ENCODE peak calls at places on chromosomes 7 and 10, in seven cellular contexts. One of them, this sample, is unnamed.
A peak's percentile ranks its signal among the peaks of the same experiment; 100 is the strongest.

GRCh38 chr10:43386549-43386948 is 15.1 kb downstream of the FXYD4 start:
- DNase-seq in omental fat pad: no peak
- DNase-seq in heart right ventricle: no peak
- DNase-seq in CD8-positive, alpha-beta T cell: no peak
- DNase-seq in AG09309: no peak
- DNase-seq in fibroblast of mammary gland: no peak
- DNase-seq in cardiac muscle cell: no peak
- DNase-seq in this sample: no peak

GRCh38 chr7:90723866-90724265 is 127.7 kb downstream of the CDK14 start:
- DNase-seq in AG09309: no peak
- DNase-seq in omental fat pad: no peak
- DNase-seq in CD8-positive, alpha-beta T cell: no peak
- DNase-seq in fibroblast of mammary gland: no peak
- DNase-seq in heart right ventricle: no peak
- DNase-seq in cardiac muscle cell: no peak
- DNase-seq in this sample: no peak

GRCh38 chr7:10473569-10473968 is 500.1 kb upstream of the PHF14 start:
- DNase-seq in omental fat pad: no peak
- DNase-seq in AG09309: no peak
- DNase-seq in heart right ventricle: no peak
- DNase-seq in CD8-positive, alpha-beta T cell: no peak
- DNase-seq in fibroblast of mammary gland: no peak
- DNase-seq in cardiac muscle cell: no peak
- DNase-seq in this sample: no peak

GRCh38 chr10:79247373-79248137 is 99.7 kb upstream of the PPIF start:
- DNase-seq in omental fat pad: no peak
- DNase-seq in cardiac muscle cell: no peak
- DNase-seq in fibroblast of mammary gland: no peak
- DNase-seq in CD8-positive, alpha-beta T cell: no peak
- DNase-seq in AG09309: no peak
- DNase-seq in heart right ventricle: no peak
- DNase-seq in this sample: no peak

GRCh38 chr7:135748770-135749169 is at the start of gene FAM180A:
- DNase-seq in AG09309: peak; percentile 69
- DNase-seq in CD8-positive, alpha-beta T cell: no peak
- DNase-seq in heart right ventricle: peak; percentile 63
- DNase-seq in fibroblast of mammary gland: peak; percentile 94
- DNase-seq in omental fat pad: no peak
- DNase-seq in cardiac muscle cell: peak; percentile 91
- DNase-seq in this sample: no peak

GRCh38 chr7:91264924-91265681 is 870 bp downstream of the FZD1 start:
- DNase-seq in omental fat pad: no peak
- DNase-seq in fibroblast of mammary gland: peak; percentile 67
- DNase-seq in heart right ventricle: peak; percentile 19
- DNase-seq in AG09309: no peak
- DNase-seq in CD8-positive, alpha-beta T cell: no peak
- DNase-seq in cardiac muscle cell: peak; percentile 81
- DNase-seq in this sample: no peak

GRCh38 chr10:129853236-129853946 is 110.7 kb downstream of the EBF3 start:
- DNase-seq in heart right ventricle: no peak
- DNase-seq in cardiac muscle cell: peak; percentile 38
- DNase-seq in AG09309: no peak
- DNase-seq in CD8-positive, alpha-beta T cell: no peak
- DNase-seq in omental fat pad: no peak
- DNase-seq in fibroblast of mammary gland: peak; percentile 11
- DNase-seq in this sample: no peak

GRCh38 chr10:348456-348855 is 213.2 kb downstream of the ZMYND11 start:
- DNase-seq in heart right ventricle: no peak
- DNase-seq in fibroblast of mammary gland: no peak
- DNase-seq in AG09309: no peak
- DNase-seq in CD8-positive, alpha-beta T cell: no peak
- DNase-seq in cardiac muscle cell: no peak
- DNase-seq in omental fat pad: no peak
- DNase-seq in this sample: no peak

GRCh38 chr10:43852644-43853214 is 204.0 kb upstream of the ZNF32 start:
- DNase-seq in cardiac muscle cell: no peak
- DNase-seq in CD8-positive, alpha-beta T cell: no peak
- DNase-seq in AG09309: no peak
- DNase-seq in heart right ventricle: no peak
- DNase-seq in fibroblast of mammary gland: no peak
- DNase-seq in omental fat pad: no peak
- DNase-seq in this sample: no peak

GRCh38 chr10:60110739-60111138 is 204.4 kb upstream of the CCDC6 start:
- DNase-seq in AG09309: no peak
- DNase-seq in heart right ventricle: no peak
- DNase-seq in omental fat pad: no peak
- DNase-seq in cardiac muscle cell: no peak
- DNase-seq in CD8-positive, alpha-beta T cell: no peak
- DNase-seq in fibroblast of mammary gland: no peak
- DNase-seq in this sample: no peak

GRCh38 chr10:60114765-60115586 is 208.6 kb upstream of the CCDC6 start:
- DNase-seq in CD8-positive, alpha-beta T cell: no peak
- DNase-seq in heart right ventricle: no peak
- DNase-seq in AG09309: peak; percentile 43
- DNase-seq in fibroblast of mammary gland: peak; percentile 82
- DNase-seq in cardiac muscle cell: peak; percentile 91
- DNase-seq in omental fat pad: no peak
- DNase-seq in this sample: no peak
- TF ChIP-seq CTCF in CD8-positive, alpha-beta T cell: no peak
- TF ChIP-seq CTCF in heart right ventricle: peak; percentile 57
- TF ChIP-seq CTCF in AG09309: peak; percentile 66
- TF ChIP-seq CTCF in fibroblast of mammary gland: peak; percentile 71
- TF ChIP-seq CTCF in cardiac muscle cell: peak; percentile 68
- TF ChIP-seq CTCF in omental fat pad: no peak
- TF ChIP-seq CTCF in this sample: peak; percentile 57

GRCh38 chr7:99386584-99387238 is 12.2 kb downstream of the ARPC1B start:
- DNase-seq in omental fat pad: no peak
- DNase-seq in AG09309: no peak
- DNase-seq in heart right ventricle: no peak
- DNase-seq in CD8-positive, alpha-beta T cell: no peak
- DNase-seq in cardiac muscle cell: peak; percentile 59
- DNase-seq in fibroblast of mammary gland: peak; percentile 66
- DNase-seq in this sample: no peak
- TF ChIP-seq CTCF in omental fat pad: no peak
- TF ChIP-seq CTCF in AG09309: peak; percentile 34
- TF ChIP-seq CTCF in heart right ventricle: peak; percentile 49
- TF ChIP-seq CTCF in CD8-positive, alpha-beta T cell: peak; percentile 27
- TF ChIP-seq CTCF in cardiac muscle cell: peak; percentile 22
- TF ChIP-seq CTCF in fibroblast of mammary gland: peak; percentile 42
- TF ChIP-seq CTCF in this sample: peak; percentile 26

DNA sequence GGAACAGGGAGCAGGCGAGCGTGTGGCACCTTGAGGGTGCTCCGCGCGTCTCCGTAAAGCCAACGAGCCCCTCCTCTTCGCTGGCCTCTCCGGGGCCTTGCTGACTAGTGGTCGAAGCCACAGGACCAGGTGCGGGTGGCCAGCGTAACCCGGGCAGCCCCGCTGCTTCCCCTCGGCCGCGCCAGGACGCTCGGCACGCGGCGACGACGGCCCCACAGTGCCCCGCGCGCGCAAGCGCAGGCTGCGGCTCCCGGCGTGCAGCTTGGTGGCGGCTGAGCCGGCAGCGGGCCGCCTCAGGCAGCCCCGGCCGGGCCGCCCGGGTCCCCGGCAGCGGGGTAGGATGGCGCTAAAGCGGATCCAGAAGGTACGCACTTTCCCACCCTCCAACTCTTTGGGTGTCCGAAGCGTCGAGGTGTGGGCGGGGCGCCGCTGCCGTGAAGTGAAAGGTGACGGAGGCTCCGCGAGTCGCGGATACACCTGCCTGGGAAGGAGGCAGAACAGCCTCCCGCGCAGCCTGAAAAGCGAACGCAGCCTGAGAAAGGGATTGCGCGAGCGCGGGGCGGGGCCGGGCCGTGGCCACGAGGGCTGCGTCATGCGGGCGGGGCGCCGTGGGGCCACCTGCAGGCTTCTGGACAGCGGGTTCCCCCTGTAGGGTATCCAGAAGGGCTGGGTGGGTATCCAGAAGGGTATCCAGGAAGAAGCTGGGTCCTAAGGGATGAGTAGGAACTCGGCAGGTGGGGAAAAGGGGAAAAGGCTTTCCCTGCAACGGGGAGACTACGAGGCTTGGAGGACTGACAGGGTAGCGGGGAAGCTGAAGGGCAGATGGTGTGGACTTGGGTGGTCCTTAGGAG is at the start of gene UBE2D4:
- DNase-seq in CD8-positive, alpha-beta T cell: peak; percentile 71
- DNase-seq in AG09309: no peak
- DNase-seq in heart right ventricle: peak; percentile 81
- DNase-seq in cardiac muscle cell: peak; percentile 70
- DNase-seq in fibroblast of mammary gland: peak; percentile 58
- DNase-seq in omental fat pad: peak; percentile 72
- DNase-seq in this sample: peak; percentile 63
- TF ChIP-seq CTCF in CD8-positive, alpha-beta T cell: no peak
- TF ChIP-seq CTCF in AG09309: no peak
- TF ChIP-seq CTCF in heart right ventricle: peak; percentile 7
- TF ChIP-seq CTCF in cardiac muscle cell: peak; percentile 17
- TF ChIP-seq CTCF in fibroblast of mammary gland: no peak
- TF ChIP-seq CTCF in omental fat pad: no peak
- TF ChIP-seq CTCF in this sample: no peak

GRCh38 chr10:113614304-113614703 is 49.5 kb downstream of the NRAP start:
- DNase-seq in CD8-positive, alpha-beta T cell: no peak
- DNase-seq in fibroblast of mammary gland: no peak
- DNase-seq in omental fat pad: no peak
- DNase-seq in heart right ventricle: no peak
- DNase-seq in cardiac muscle cell: no peak
- DNase-seq in AG09309: no peak
- DNase-seq in this sample: no peak

GRCh38 chr10:113617086-113617485 is 46.8 kb downstream of the NRAP start:
- DNase-seq in omental fat pad: no peak
- DNase-seq in fibroblast of mammary gland: no peak
- DNase-seq in heart right ventricle: no peak
- DNase-seq in AG09309: no peak
- DNase-seq in CD8-positive, alpha-beta T cell: no peak
- DNase-seq in cardiac muscle cell: no peak
- DNase-seq in this sample: no peak

GRCh38 chr10:113618338-113618737 is 45.5 kb downstream of the NRAP start:
- DNase-seq in heart right ventricle: no peak
- DNase-seq in CD8-positive, alpha-beta T cell: no peak
- DNase-seq in cardiac muscle cell: no peak
- DNase-seq in AG09309: no peak
- DNase-seq in fibroblast of mammary gland: no peak
- DNase-seq in omental fat pad: no peak
- DNase-seq in this sample: no peak

GRCh38 chr10:113619401-113619800 is 44.4 kb downstream of the NRAP start:
- DNase-seq in cardiac muscle cell: no peak
- DNase-seq in AG09309: no peak
- DNase-seq in omental fat pad: no peak
- DNase-seq in CD8-positive, alpha-beta T cell: no peak
- DNase-seq in heart right ventricle: no peak
- DNase-seq in fibroblast of mammary gland: no peak
- DNase-seq in this sample: no peak

DNA sequence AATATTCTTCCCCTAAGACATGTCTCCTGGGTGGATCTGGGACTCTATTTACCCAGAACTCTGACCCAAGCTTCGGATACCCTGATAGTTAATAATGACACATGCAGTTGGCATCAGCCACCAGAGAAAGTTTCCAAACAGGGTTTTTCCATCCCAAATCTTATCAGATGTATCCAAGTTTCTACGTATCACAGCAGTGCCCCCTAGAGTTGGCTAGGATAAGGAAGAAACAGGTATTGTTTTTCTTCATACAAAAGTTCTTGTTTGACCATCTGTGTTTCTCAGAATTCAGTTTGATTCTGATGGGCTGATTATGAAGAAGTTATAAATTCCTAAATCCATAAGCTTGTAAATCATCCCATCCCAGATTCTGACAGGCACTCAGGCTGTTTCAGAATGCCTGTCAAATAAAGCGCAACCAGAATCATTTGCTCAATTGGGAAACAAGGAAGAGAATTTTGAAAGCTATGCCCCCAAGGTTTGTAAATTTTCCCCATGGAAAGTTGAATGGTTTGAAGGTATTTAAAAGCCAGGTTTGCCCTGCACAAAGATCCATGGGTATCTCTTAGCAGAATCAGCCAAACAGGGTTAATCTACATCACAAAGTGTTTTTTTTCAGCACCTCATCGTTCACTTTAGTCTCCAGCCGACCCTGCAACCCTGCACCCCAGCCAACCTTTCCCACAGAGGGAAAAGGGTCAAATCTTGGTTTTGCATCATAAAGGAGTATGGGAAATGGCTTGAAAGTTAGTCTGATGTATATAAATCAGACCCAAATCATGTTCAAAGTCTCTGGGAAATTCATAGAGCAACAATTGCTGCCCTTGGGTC is 47.4 kb downstream of the NRAP start:
- DNase-seq in fibroblast of mammary gland: peak; percentile 24
- DNase-seq in cardiac muscle cell: no peak
- DNase-seq in heart right ventricle: no peak
- DNase-seq in omental fat pad: no peak
- DNase-seq in CD8-positive, alpha-beta T cell: no peak
- DNase-seq in AG09309: no peak
- DNase-seq in this sample: no peak
- TF ChIP-seq CTCF in fibroblast of mammary gland: peak; percentile 60
- TF ChIP-seq CTCF in cardiac muscle cell: peak; percentile 32
- TF ChIP-seq CTCF in heart right ventricle: peak; percentile 33
- TF ChIP-seq CTCF in omental fat pad: no peak
- TF ChIP-seq CTCF in CD8-positive, alpha-beta T cell: no peak
- TF ChIP-seq CTCF in AG09309: peak; percentile 37
- TF ChIP-seq CTCF in this sample: peak; percentile 32

GRCh38 chr10:96322275-96322674 is 18.0 kb downstream of the DNTT start:
- DNase-seq in CD8-positive, alpha-beta T cell: no peak
- DNase-seq in omental fat pad: no peak
- DNase-seq in heart right ventricle: no peak
- DNase-seq in cardiac muscle cell: no peak
- DNase-seq in AG09309: no peak
- DNase-seq in fibroblast of mammary gland: no peak
- DNase-seq in this sample: no peak

GRCh38 chr10:96321822-96322221 is 17.6 kb downstream of the DNTT start:
- DNase-seq in cardiac muscle cell: no peak
- DNase-seq in AG09309: no peak
- DNase-seq in CD8-positive, alpha-beta T cell: no peak
- DNase-seq in omental fat pad: no peak
- DNase-seq in fibroblast of mammary gland: no peak
- DNase-seq in heart right ventricle: no peak
- DNase-seq in this sample: no peak

GRCh38 chr10:96325719-96326373 is 21.6 kb downstream of the DNTT start:
- DNase-seq in CD8-positive, alpha-beta T cell: no peak
- DNase-seq in AG09309: no peak
- DNase-seq in cardiac muscle cell: no peak
- DNase-seq in omental fat pad: no peak
- DNase-seq in fibroblast of mammary gland: no peak
- DNase-seq in heart right ventricle: no peak
- DNase-seq in this sample: no peak

GRCh38 chr10:96327462-96327861 is 23.2 kb downstream of the DNTT start:
- DNase-seq in AG09309: no peak
- DNase-seq in omental fat pad: no peak
- DNase-seq in CD8-positive, alpha-beta T cell: no peak
- DNase-seq in cardiac muscle cell: no peak
- DNase-seq in fibroblast of mammary gland: no peak
- DNase-seq in heart right ventricle: no peak
- DNase-seq in this sample: no peak

DNA sequence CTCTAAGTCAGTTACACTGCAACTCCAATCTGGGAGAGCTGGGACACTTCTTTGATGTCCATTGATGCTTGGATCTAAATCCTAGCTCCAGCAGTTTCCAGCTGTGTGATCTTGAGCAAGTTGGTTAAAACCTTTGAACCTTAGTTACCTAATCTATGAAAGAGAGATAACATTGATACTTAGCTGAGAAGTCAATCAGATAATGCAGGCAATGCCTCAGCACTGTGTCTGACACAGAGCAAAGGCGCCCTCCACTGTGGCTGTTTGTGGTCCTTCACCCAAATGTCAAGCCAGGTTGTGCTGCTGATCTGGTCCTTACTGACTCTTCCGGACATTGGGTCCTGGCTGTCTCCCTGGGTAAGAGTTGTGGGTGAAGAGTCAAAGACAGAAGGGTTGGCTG is 20.2 kb downstream of the DNTT start:
- DNase-seq in AG09309: no peak
- DNase-seq in omental fat pad: no peak
- DNase-seq in cardiac muscle cell: no peak
- DNase-seq in CD8-positive, alpha-beta T cell: no peak
- DNase-seq in fibroblast of mammary gland: no peak
- DNase-seq in heart right ventricle: no peak
- DNase-seq in this sample: no peak
- TF ChIP-seq CTCF in AG09309: no peak
- TF ChIP-seq CTCF in omental fat pad: no peak
- TF ChIP-seq CTCF in cardiac muscle cell: no peak
- TF ChIP-seq CTCF in CD8-positive, alpha-beta T cell: no peak
- TF ChIP-seq CTCF in fibroblast of mammary gland: no peak
- TF ChIP-seq CTCF in heart right ventricle: no peak
- TF ChIP-seq CTCF in this sample: no peak

This sample was measured in D721Med.